ENCODE peak calls at places on chromosomes 2 and 18, in eight cellular contexts. M is fibroblast of lung, F is lung, V is suprapubic skin, C is adrenal gland, T is A549, J is mammary epithelial cell, Z is Karpas-422. X is an unnamed sample.

GRCh38 chr2:12263730-12264129 is 453.0 kb upstream of the TRIB2 start:
- DNase-seq in J (no peak), C (no peak), V (no peak), Z (no peak), M (no peak), F (no peak), T (no peak), X (no peak)

GRCh38 chr2:43127208-43127940 is 99.0 kb downstream of the ZFP36L2 start:
- DNase-seq in C (peak; percentile 73), F (peak; percentile 77), Z (peak; percentile 89), J (no peak), M (peak; percentile 39), T (peak; percentile 72), V (no peak), X (peak; percentile 84)

GRCh38 chr18:69152436-69152835 is 248.3 kb upstream of the DOK6 start:
- DNase-seq in M (no peak), Z (no peak), J (no peak), T (no peak), V (no peak), F (no peak), C (no peak), X (no peak)

GRCh38 chr2:1569879-1570450 is 156.7 kb downstream of the TPO start:
- DNase-seq in F (no peak), T (no peak), M (no peak), C (no peak), V (no peak), J (no peak), Z (no peak), X (no peak)

GRCh38 chr2:174858745-174859144 is 94.5 kb upstream of the CHRNA1 start:
- DNase-seq in T (no peak), F (no peak), V (no peak), C (no peak), J (no peak), Z (no peak), M (no peak), X (no peak)

GRCh38 chr18:15005313-15006130 is 257.6 kb downstream of the ANKRD30B start:
- DNase-seq in M (no peak), V (peak; percentile 51), F (no peak), T (no peak), Z (no peak), C (no peak), J (no peak), X (no peak)

GRCh38 chr2:165371356-165371755 is 98.1 kb upstream of the CSRNP3 start:
- DNase-seq in T (no peak), F (no peak), J (no peak), V (no peak), C (no peak), Z (no peak), M (no peak), X (no peak)

GRCh38 chr18:80187956-80188642 is 59.2 kb downstream of the PARD6G start:
- DNase-seq in F (no peak), V (no peak), Z (no peak), T (no peak), M (no peak), J (no peak), C (no peak), X (no peak)

GRCh38 chr2:134882773-134883172 is 35.8 kb upstream of the CCNT2 start:
- DNase-seq in M (no peak), T (no peak), C (no peak), J (no peak), Z (no peak), V (no peak), F (no peak), X (no peak)

GRCh38 chr2:64212346-64212745 is 68.1 kb upstream of the PELI1 start:
- DNase-seq in V (no peak), Z (no peak), M (peak; percentile 66), C (no peak), F (peak; percentile 31), J (peak; percentile 93), T (peak; percentile 17), X (peak; percentile 37)

GRCh38 chr2:105274046-105274445 is 32.5 kb downstream of the GPR45 start:
- DNase-seq in V (no peak), T (no peak), J (no peak), C (peak; percentile 82), M (no peak), Z (no peak), F (no peak), X (no peak)

GRCh38 chr2:73451263-73451972 is 65.8 kb downstream of the ALMS1 start:
- DNase-seq in T (no peak), J (no peak), Z (peak; percentile 72), C (no peak), V (no peak), F (no peak), M (no peak), X (no peak)

GRCh38 chr18:44758821-44759624 is 78.3 kb downstream of the SETBP1 start:
- DNase-seq in J (no peak), F (no peak), Z (peak; percentile 95), T (no peak), C (no peak), V (no peak), M (no peak), X (no peak)

GRCh38 chr2:133667968-133668367 is 99.7 kb upstream of the NCKAP5 start:
- DNase-seq in Z (no peak), J (no peak), T (no peak), C (no peak), V (no peak), F (no peak), M (no peak), X (no peak)

GRCh38 chr2:46984034-46984433 is 68.4 kb upstream of the MCFD2 start:
- DNase-seq in V (no peak), C (no peak), J (no peak), T (no peak), M (no peak), Z (peak; percentile 96), F (no peak), X (peak; percentile 43)

GRCh38 chr2:46980786-46981583 is 65.4 kb upstream of the MCFD2 start:
- DNase-seq in J (no peak), C (no peak), M (no peak), V (no peak), Z (no peak), F (no peak), T (no peak), X (no peak)

GRCh38 chr2:46983065-46983801 is 67.6 kb upstream of the MCFD2 start:
- DNase-seq in V (no peak), J (no peak), M (peak; percentile 69), C (no peak), T (no peak), F (peak; percentile 38), Z (peak; percentile 94), X (peak; percentile 51)

GRCh38 chr2:46981662-46982351 is 66.2 kb upstream of the MCFD2 start:
- DNase-seq in J (no peak), T (no peak), C (peak; percentile 81), Z (no peak), V (no peak), M (no peak), F (no peak), X (no peak)

DNA sequence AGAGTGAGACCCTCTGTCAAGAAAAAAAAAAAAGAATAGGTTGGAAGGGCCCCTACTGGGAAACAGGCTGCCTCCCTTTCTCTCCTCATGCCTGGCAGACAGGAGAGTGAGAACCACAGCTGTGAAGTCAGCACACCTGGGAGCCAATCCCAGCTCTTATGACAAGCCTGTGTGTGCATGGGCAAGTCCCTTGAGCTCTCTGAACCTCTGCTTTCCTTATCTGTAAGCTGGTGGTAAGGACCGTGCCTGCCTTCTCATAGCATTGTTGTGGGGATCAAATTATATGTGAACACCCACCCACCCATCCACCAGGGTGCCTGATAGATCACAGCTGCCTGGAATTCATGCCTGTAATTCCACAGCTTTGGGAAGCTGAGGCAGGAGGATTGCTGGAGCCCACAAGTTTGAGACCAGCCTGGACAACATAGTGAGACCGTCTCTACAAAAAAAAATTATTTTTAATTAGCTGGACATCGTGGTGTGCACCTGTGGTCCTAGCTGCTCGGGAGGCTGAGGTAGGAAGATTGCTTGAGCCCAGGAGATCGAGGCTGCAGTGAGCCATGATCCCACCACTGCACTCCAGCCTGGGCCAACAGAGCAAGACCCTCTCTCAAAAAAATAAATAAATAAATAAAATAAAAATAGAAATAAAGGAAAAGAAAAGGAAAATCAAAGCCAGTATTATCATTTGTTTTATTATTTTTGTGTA is 66.9 kb upstream of the MCFD2 start:
- DNase-seq in T (no peak), F (no peak), Z (peak; percentile 78), J (no peak), V (no peak), M (no peak), C (no peak), X (peak; percentile 24)
- H3K4me1 ChIP-seq in T (peaks cover 66% of the 10 kb centered on the region), F (peaks cover 34% of the 10 kb centered on the region), Z (peaks cover 100% of the 10 kb centered on the region), J (peaks cover 40% of the 10 kb centered on the region), V (peaks cover 57% of the 10 kb centered on the region), M (peaks cover 36% of the 10 kb centered on the region), C (peaks cover 59% of the 10 kb centered on the region), X (no peaks in the 10 kb centered on the region)

DNA sequence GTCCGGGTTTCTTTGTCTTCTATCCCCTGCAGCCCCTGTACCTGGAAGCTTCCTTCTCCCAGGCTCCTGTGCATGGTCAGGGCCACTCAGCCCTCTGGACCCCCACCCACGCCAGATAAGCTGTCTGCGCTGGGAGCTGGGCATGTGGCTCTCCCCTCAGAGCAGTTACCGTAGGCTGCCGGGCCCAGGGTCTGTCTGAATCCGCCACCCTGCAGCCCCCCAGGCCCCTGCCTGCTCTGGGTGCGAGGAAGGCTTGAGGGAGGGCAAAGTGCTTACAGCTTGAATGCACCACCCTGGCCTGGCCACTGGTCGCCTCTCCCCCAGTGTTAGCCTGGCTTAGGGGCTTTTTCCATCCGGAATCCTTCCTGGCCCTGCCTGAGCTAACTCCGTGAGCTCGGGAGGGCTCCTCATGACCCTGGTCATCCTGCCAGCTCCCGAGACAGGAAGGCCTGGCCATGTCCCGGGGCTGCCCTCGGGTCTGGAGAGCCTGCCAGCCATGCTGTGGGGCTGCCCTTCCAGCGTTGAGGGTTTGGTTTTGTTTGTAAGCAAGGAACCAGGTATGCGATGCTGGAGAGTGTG is 50.7 kb downstream of the ODC1 start:
- DNase-seq in T (no peak), V (no peak), Z (no peak), C (no peak), F (no peak), M (no peak), J (no peak), X (no peak)
- H3K4me1 ChIP-seq in T (peaks cover 43% of the 10 kb centered on the region), V (peaks cover 46% of the 10 kb centered on the region), Z (no peaks in the 10 kb centered on the region), C (peaks cover 7% of the 10 kb centered on the region), F (peaks cover 57% of the 10 kb centered on the region), M (peaks cover 3% of the 10 kb centered on the region), J (peaks cover 25% of the 10 kb centered on the region), X (no peaks in the 10 kb centered on the region)

GRCh38 chr18:63775166-63775730 is at the start of gene SERPINB7:
- DNase-seq in M (peak; percentile 36), Z (no peak), C (no peak), J (peak; percentile 92), V (no peak), T (peak; percentile 20), F (no peak), X (no peak)
- H3K4me1 ChIP-seq in M (peaks cover 16% of the 10 kb centered on the region), Z (no peaks in the 10 kb centered on the region), C (no peaks in the 10 kb centered on the region), J (peaks cover 39% of the 10 kb centered on the region), V (no peaks in the 10 kb centered on the region), T (no peaks in the 10 kb centered on the region), F (no peaks in the 10 kb centered on the region), X (no peaks in the 10 kb centered on the region)

DNA sequence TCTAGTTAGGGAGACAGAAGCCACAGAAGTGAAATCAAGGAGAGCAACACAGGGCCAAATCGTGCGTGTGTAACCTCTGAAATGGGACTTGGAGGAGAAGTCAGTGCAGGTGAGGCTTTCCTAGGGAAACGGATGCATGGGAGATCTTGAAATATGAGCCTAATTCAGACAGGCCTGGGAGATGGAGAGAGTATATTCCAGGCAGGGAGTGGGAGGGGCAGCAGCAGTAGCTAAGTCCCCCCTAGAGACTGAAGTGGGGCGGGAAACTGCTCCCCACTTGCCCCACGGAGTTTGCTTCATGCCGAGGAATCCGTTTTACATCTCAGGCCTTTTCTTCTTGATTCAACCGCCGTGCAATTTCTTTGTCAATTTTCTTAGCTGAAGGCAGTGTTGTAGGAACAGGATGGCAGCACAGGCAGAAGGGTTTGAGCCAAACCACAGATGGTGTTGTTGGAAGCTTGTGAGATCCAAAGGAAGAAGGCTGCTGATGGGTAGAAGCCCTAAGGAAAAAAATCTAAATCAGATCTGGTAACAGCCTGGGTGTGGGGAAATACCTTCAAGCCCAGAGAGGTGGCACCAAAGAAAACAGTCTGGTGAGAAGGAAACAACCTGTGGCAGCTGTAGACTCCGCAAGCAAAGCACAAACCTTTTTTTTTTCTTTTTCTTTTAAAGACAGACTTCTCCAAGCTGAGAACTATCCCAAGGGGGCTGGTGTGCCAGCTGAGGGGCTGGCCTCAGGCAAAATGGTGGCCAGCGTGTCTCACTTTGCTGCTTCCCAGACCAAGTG is 40.2 kb downstream of the EPAS1 start:
- DNase-seq in J (peak; percentile 24), M (no peak), F (no peak), T (no peak), V (no peak), Z (no peak), C (no peak), X (no peak)
- H3K4me1 ChIP-seq in J (peaks cover 57% of the 10 kb centered on the region), M (peaks cover 53% of the 10 kb centered on the region), F (peaks cover 40% of the 10 kb centered on the region), T (peaks cover 91% of the 10 kb centered on the region), V (peaks cover 60% of the 10 kb centered on the region), Z (no peaks in the 10 kb centered on the region), C (no peaks in the 10 kb centered on the region), X (peaks cover 20% of the 10 kb centered on the region)